ENCODE peak calls at places on chromosomes 6 and 20, in seven cellular contexts. U is stomach, Y is OCI-LY7, O is testis, Z is astrocyte, Q is adrenal gland, B is cardiac muscle cell. W is an unnamed sample.

GRCh38 chr6:3825331-3825831 is 23.8 kb upstream of the FAM50B start:
- DNase-seq in U (peak; percentile 49), Y (no peak), O (peak; percentile 73), Z (no peak), Q (peak; percentile 63), B (no peak), W (no peak)

GRCh38 chr6:31293343-31293742 is 21.5 kb upstream of the HLA-C start:
- DNase-seq in U (no peak), Y (no peak), O (no peak), Z (peak; percentile 7), Q (no peak), B (peak; percentile 74), W (no peak)

GRCh38 chr6:149831380-149831820 is 32.8 kb downstream of the LRP11 start:
- DNase-seq in U (no peak), Y (no peak), O (no peak), Z (no peak), Q (no peak), B (no peak), W (no peak)

GRCh38 chr20:16922834-16923233 is 174.7 kb downstream of the OTOR start:
- DNase-seq in U (no peak), Y (no peak), O (no peak), Z (peak; percentile 91), Q (no peak), B (no peak), W (no peak)

GRCh38 chr6:157625764-157626163 is 197.3 kb upstream of the SNX9 start:
- DNase-seq in U (no peak), Y (no peak), O (no peak), Z (no peak), Q (no peak), B (no peak), W (no peak)

GRCh38 chr20:64063389-64064144 is 569 bp downstream of the TCEA2 start:
- DNase-seq in U (no peak), Y (no peak), O (peak; percentile 69), Z (no peak), Q (peak; percentile 71), B (peak; percentile 54), W (no peak)

GRCh38 chr20:49356676-49357075 is 78.8 kb upstream of the ZNFX1 start:
- DNase-seq in U (no peak), Y (no peak), O (no peak), Z (no peak), Q (no peak), B (no peak), W (no peak)

GRCh38 chr20:45058168-45058850 is 42.6 kb downstream of the KCNS1 start:
- DNase-seq in U (no peak), Y (no peak), O (no peak), Z (no peak), Q (no peak), B (no peak), W (no peak)

GRCh38 chr6:53803081-53803860 is 8.5 kb downstream of the LRRC1 start:
- DNase-seq in U (no peak), Y (no peak), O (no peak), Z (peak; percentile 56), Q (no peak), B (no peak), W (no peak)

GRCh38 chr20:43988451-43988850 is 73.8 kb downstream of the TOX2 start:
- DNase-seq in U (no peak), Y (no peak), O (no peak), Z (peak; percentile 27), Q (peak; percentile 18), B (no peak), W (no peak)

GRCh38 chr20:38001173-38001875 is 31.9 kb downstream of the TTI1 start:
- DNase-seq in U (no peak), Y (no peak), O (no peak), Z (peak; percentile 78), Q (no peak), B (no peak), W (no peak)

GRCh38 chr20:56637576-56637975 is 8.5 kb downstream of the TFAP2C start:
- DNase-seq in U (no peak), Y (no peak), O (no peak), Z (no peak), Q (no peak), B (no peak), W (no peak)

GRCh38 chr6:34324738-34325444 is 67.6 kb downstream of the NUDT3 start:
- DNase-seq in U (no peak), Y (no peak), O (peak; percentile 54), Z (peak; percentile 51), Q (peak; percentile 78), B (peak; percentile 28), W (no peak)

GRCh38 chr6:48041894-48042293 is 69.1 kb downstream of the PTCHD4 start:
- DNase-seq in U (no peak), Y (no peak), O (no peak), Z (no peak), Q (no peak), B (no peak), W (no peak)

GRCh38 chr20:56504373-56505005 is 20.1 kb upstream of the FAM209A start:
- DNase-seq in U (no peak), Y (no peak), O (no peak), Z (no peak), Q (no peak), B (peak; percentile 8), W (no peak)

GRCh38 chr6:149860513-149860833 is 3.7 kb downstream of the LRP11 start:
- DNase-seq in U (no peak), Y (no peak), O (no peak), Z (no peak), Q (no peak), B (no peak), W (no peak)

GRCh38 chr20:21101453-21102251 is 4.5 kb downstream of the LINC00237 start:
- DNase-seq in U (no peak), Y (no peak), O (peak; percentile 34), Z (no peak), Q (no peak), B (no peak), W (peak; percentile 34)

GRCh38 chr6:112349915-112350314 is 2.8 kb downstream of the RFPL4B start:
- DNase-seq in U (no peak), Y (no peak), O (no peak), Z (no peak), Q (no peak), B (no peak), W (no peak)

GRCh38 chr6:36659271-36659670 is 19.2 kb upstream of the CDKN1A start:
- DNase-seq in U (no peak), Y (no peak), O (no peak), Z (peak; percentile 64), Q (no peak), B (no peak), W (no peak)

GRCh38 chr6:32963870-32964269 is 4.5 kb upstream of the BRD2 start:
- DNase-seq in U (no peak), Y (no peak), O (no peak), Z (no peak), Q (no peak), B (no peak), W (no peak)

GRCh38 chr6:166440729-166441128 is 58.0 kb upstream of the MPC1 start:
- DNase-seq in U (no peak), Y (no peak), O (no peak), Z (no peak), Q (no peak), B (no peak), W (no peak)

GRCh38 chr6:166442131-166442530 is 59.4 kb upstream of the MPC1 start:
- DNase-seq in U (peak; percentile 17), Y (no peak), O (no peak), Z (no peak), Q (no peak), B (no peak), W (no peak)

GRCh38 chr6:166441641-166442078 is 58.9 kb upstream of the MPC1 start:
- DNase-seq in U (no peak), Y (peak; percentile 30), O (no peak), Z (no peak), Q (no peak), B (no peak), W (no peak)

GRCh38 chr6:166444446-166444845 is 61.7 kb upstream of the MPC1 start:
- DNase-seq in U (peak; percentile 5), Y (no peak), O (no peak), Z (no peak), Q (no peak), B (no peak), W (no peak)

GRCh38 chr6:166443166-166443565 is 60.4 kb upstream of the MPC1 start:
- DNase-seq in U (peak; percentile 0), Y (no peak), O (no peak), Z (no peak), Q (no peak), B (no peak), W (no peak)
- TF ChIP-seq CTCF in U (no peak), Y (peak; percentile 66), O (no peak), Z (no peak), Q (no peak), B (no peak), W (no peak)

DNA sequence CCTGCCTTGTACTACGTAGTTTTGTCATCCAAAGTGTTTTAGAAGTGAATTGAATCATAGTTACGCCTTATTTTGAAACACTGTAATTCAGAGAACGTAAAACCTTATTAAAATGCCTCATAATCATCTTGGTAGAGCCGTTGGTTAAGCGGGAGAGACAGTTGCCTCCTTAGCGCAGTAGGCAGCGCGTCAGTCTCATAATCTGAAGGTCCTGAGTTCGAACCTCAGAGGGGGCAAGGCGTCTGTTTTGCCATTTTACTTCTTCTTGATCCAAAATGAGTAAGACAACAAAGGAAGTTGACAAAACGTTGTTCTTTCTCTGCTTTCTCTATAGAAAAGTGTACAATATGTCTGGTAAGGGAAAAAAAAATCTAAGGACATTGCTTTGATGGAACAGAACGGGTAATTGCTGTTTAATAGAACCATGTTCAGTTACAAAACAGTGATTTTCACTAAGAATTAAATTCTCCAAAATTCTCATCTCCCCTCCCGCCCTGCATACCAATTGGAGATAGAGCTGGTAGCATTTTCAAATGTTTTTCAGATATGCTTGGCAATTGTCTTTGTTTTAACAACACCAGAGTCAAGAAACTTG is 20.7 kb upstream of the TRIM27 start:
- DNase-seq in U (peak; percentile 41), Y (peak; percentile 82), O (peak; percentile 71), Z (peak; percentile 62), Q (peak; percentile 84), B (peak; percentile 68), W (peak; percentile 33)
- TF ChIP-seq CTCF in U (no peak), Y (no peak), O (no peak), Z (no peak), Q (no peak), B (no peak), W (no peak)

GRCh38 chr6:156449569-156449968 is 327.6 kb upstream of the ARID1B start:
- DNase-seq in U (no peak), Y (no peak), O (no peak), Z (no peak), Q (no peak), B (no peak), W (no peak)

GRCh38 chr6:156450421-156450820 is 326.8 kb upstream of the ARID1B start:
- DNase-seq in U (no peak), Y (no peak), O (no peak), Z (no peak), Q (no peak), B (no peak), W (no peak)

GRCh38 chr6:156451726-156452125 is 325.5 kb upstream of the ARID1B start:
- DNase-seq in U (no peak), Y (no peak), O (no peak), Z (no peak), Q (no peak), B (no peak), W (no peak)

GRCh38 chr6:156451088-156451487 is 326.1 kb upstream of the ARID1B start:
- DNase-seq in U (no peak), Y (no peak), O (no peak), Z (no peak), Q (no peak), B (no peak), W (no peak)

GRCh38 chr6:156449128-156449527 is 328.1 kb upstream of the ARID1B start:
- DNase-seq in U (peak; percentile 41), Y (no peak), O (no peak), Z (no peak), Q (no peak), B (no peak), W (no peak)
- TF ChIP-seq CTCF in U (no peak), Y (no peak), O (no peak), Z (no peak), Q (no peak), B (no peak), W (no peak)

GRCh38 chr6:80316655-80317332 is 210.3 kb downstream of the BCKDHB start:
- DNase-seq in U (no peak), Y (no peak), O (no peak), Z (no peak), Q (no peak), B (no peak), W (no peak)
- TF ChIP-seq CTCF in U (no peak), Y (no peak), O (no peak), Z (peak; percentile 11), Q (no peak), B (peak; percentile 25), W (no peak)